ENCODE peak calls at places on chromosomes 1 and 21, in nine cellular contexts. Q is fibroblast of lung, B is Panc1, R is A549, Z is IMR-90, M is ovary, H is left ventricle myocardium inferior, X is right atrium auricular region, N is mammary epithelial cell. F is an unnamed sample.

GRCh38 chr1:216523449-216524190 is 100.4 kb upstream of the USH2A start:
- DNase-seq in Q (peak; percentile 42), B (no peak), R (no peak), Z (peak; percentile 87), M (no peak), H (no peak), X (no peak), N (no peak), F (no peak)

GRCh38 chr1:203791498-203791897 is 3.9 kb upstream of the ZBED6 start:
- DNase-seq in Q (peak; percentile 25), B (no peak), R (no peak), Z (no peak), M (no peak), H (no peak), X (no peak), N (no peak), F (no peak)

GRCh38 chr1:35386954-35387353 is 118.4 kb downstream of the ZMYM4 start:
- DNase-seq in Q (no peak), B (no peak), R (no peak), Z (no peak), M (no peak), H (no peak), X (no peak), N (no peak), F (no peak)

GRCh38 chr1:62052946-62053345 is 141.7 kb upstream of the L1TD1 start:
- DNase-seq in Q (no peak), B (no peak), R (no peak), Z (no peak), M (no peak), H (no peak), X (no peak), N (no peak), F (no peak)

GRCh38 chr1:6348511-6349191 is 44.9 kb downstream of the ACOT7 start:
- DNase-seq in Q (peak; percentile 90), B (no peak), R (no peak), Z (peak; percentile 32), M (no peak), H (peak; percentile 39), X (no peak), N (peak; percentile 61), F (peak; percentile 47)

GRCh38 chr1:51756290-51756689 is 122.2 kb downstream of the NRDC start:
- DNase-seq in Q (no peak), B (no peak), R (no peak), Z (no peak), M (no peak), H (no peak), X (no peak), N (peak; percentile 23), F (no peak)

GRCh38 chr1:156445789-156446263 is 54.7 kb downstream of the MEF2D start:
- DNase-seq in Q (peak; percentile 59), B (peak; percentile 67), R (peak; percentile 87), Z (peak; percentile 69), M (peak; percentile 86), H (peak; percentile 75), X (peak; percentile 84), N (peak; percentile 73), F (no peak)

GRCh38 chr1:21302747-21303715 is 12.8 kb upstream of the ECE1 start:
- DNase-seq in Q (peak; percentile 87), B (no peak), R (no peak), Z (peak; percentile 93), M (no peak), H (no peak), X (no peak), N (peak; percentile 76), F (no peak)

GRCh38 chr1:8465692-8466091 is 147.8 kb downstream of the SLC45A1 start:
- DNase-seq in Q (no peak), B (no peak), R (no peak), Z (no peak), M (no peak), H (no peak), X (no peak), N (no peak), F (no peak)

GRCh38 chr1:200316148-200316803 is 93.6 kb downstream of the ZNF281 start:
- DNase-seq in Q (no peak), B (no peak), R (no peak), Z (no peak), M (no peak), H (no peak), X (no peak), N (no peak), F (no peak)

GRCh38 chr1:19344372-19344810 is 32.3 kb downstream of the SLC66A1 start:
- DNase-seq in Q (peak; percentile 21), B (no peak), R (peak; percentile 31), Z (peak; percentile 28), M (peak; percentile 78), H (peak; percentile 65), X (peak; percentile 66), N (no peak), F (no peak)

GRCh38 chr1:118185083-118185899 is at the start of gene SPAG17:
- DNase-seq in Q (peak; percentile 66), B (no peak), R (peak; percentile 4), Z (peak; percentile 21), M (peak; percentile 52), H (peak; percentile 60), X (peak; percentile 64), N (peak; percentile 5), F (no peak)
- TF ChIP-seq CTCF in Q (peak; percentile 39), B (peak; percentile 39), R (peak; percentile 15), Z (peak; percentile 28), M (no peak), H (peak; percentile 7), X (no peak), N (peak; percentile 22), F (no peak)

GRCh38 chr21:41584603-41585176 is 76.7 kb upstream of the TMPRSS2 start:
- DNase-seq in Q (no peak), B (no peak), R (no peak), Z (no peak), M (no peak), H (no peak), X (no peak), N (no peak), F (no peak)

GRCh38 chr21:41581592-41582228 is 73.8 kb upstream of the TMPRSS2 start:
- DNase-seq in Q (no peak), B (no peak), R (no peak), Z (no peak), M (no peak), H (no peak), X (no peak), N (no peak), F (no peak)

GRCh38 chr21:41582298-41582840 is 74.4 kb upstream of the TMPRSS2 start:
- DNase-seq in Q (no peak), B (no peak), R (no peak), Z (no peak), M (no peak), H (no peak), X (no peak), N (no peak), F (no peak)

GRCh38 chr21:41582866-41583265 is 74.9 kb upstream of the TMPRSS2 start:
- DNase-seq in Q (no peak), B (no peak), R (no peak), Z (no peak), M (no peak), H (no peak), X (no peak), N (no peak), F (no peak)

GRCh38 chr21:41583274-41583790 is 75.4 kb upstream of the TMPRSS2 start:
- DNase-seq in Q (peak; percentile 6), B (peak; percentile 43), R (peak; percentile 10), Z (peak; percentile 8), M (no peak), H (no peak), X (no peak), N (peak; percentile 74), F (no peak)
- H3K4me1 ChIP-seq in Q (no peaks in the 10 kb centered on the region), B (peaks cover 33% of the 10 kb centered on the region), R (peaks cover 6% of the 10 kb centered on the region), Z (no peaks in the 10 kb centered on the region), M (peaks cover 1% of the 10 kb centered on the region), H (no peaks in the 10 kb centered on the region), X (no peaks in the 10 kb centered on the region), N (peaks cover 32% of the 10 kb centered on the region), F (peaks cover 40% of the 10 kb centered on the region)

DNA sequence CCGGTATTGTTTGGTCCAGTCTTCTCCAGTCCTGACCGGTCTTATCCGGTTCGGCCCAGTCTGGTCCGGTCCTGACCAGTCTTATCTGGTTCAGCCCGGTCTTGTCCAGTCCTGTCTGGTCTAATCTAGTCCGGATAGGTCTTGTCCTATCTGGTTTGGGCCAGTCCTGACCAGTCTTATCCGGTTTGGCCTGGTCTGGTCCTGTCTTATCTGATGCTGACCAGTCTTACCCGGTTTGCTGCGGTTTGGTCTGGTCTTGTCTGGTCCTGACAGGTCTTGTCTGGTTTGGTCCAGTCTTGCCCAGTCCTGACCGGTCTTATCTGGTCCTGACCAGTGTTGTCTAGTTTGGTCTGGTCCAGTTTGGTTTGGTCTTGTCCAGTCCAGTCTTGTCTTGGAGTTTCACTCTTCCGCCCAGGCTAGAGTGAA is 30.1 kb downstream of the DHX9 start:
- DNase-seq in Q (no peak), B (no peak), R (no peak), Z (no peak), M (no peak), H (no peak), X (no peak), N (no peak), F (no peak)
- H3K27ac ChIP-seq in Q (peak overlapping the region; percentile 54), B (no peak overlapping the region), R (no peak overlapping the region), Z (peak overlapping the region; percentile 25), M (no peak overlapping the region), H (no peak overlapping the region), X (no peak overlapping the region), N (no peak overlapping the region), F (peak overlapping the region; percentile 35)

GRCh38 chr1:85393490-85393889 is 71.5 kb downstream of the DDAH1 start:
- DNase-seq in Q (no peak), B (no peak), R (no peak), Z (no peak), M (no peak), H (no peak), X (no peak), N (no peak), F (no peak)

GRCh38 chr1:85394130-85394529 is 70.8 kb downstream of the DDAH1 start:
- DNase-seq in Q (no peak), B (no peak), R (no peak), Z (peak; percentile 18), M (no peak), H (no peak), X (no peak), N (no peak), F (no peak)

GRCh38 chr1:85397490-85398044 is 67.4 kb downstream of the DDAH1 start:
- DNase-seq in Q (no peak), B (no peak), R (no peak), Z (peak; percentile 28), M (no peak), H (no peak), X (no peak), N (no peak), F (no peak)

GRCh38 chr1:85396194-85396593 is 68.8 kb downstream of the DDAH1 start:
- DNase-seq in Q (no peak), B (no peak), R (no peak), Z (no peak), M (no peak), H (no peak), X (no peak), N (no peak), F (no peak)

DNA sequence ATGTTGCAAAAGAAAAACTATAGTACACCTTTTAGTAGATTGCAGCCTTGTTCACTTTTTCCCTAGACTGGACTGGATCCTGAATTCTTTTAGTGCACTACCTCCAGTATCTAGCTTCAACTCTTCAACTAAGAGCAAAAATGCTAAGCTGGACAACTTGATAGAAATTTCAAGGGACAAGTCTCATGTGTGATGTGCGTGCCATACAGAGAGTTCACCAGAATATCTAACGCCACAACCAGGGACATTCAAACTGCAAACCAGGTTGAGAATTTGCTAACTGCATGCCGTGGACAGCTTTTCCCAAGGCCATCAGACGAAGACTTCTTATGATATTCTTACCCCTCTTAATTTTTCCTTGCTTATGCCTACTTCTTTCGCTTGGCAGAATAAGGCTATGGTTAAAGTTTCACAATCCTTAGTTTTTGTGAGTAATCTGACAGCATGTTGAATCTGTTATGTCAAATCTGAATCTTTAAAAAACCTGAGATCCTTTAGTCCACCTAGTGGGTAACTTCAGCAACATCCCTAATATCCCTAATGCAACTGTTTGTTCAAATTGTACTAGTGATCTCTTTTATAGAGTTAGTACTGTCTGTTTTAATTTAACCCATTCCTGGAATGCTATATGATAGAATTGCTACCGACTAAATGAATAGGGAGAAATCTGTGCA is 66.4 kb downstream of the DDAH1 start:
- DNase-seq in Q (peak; percentile 53), B (peak; percentile 27), R (no peak), Z (peak; percentile 71), M (no peak), H (no peak), X (no peak), N (peak; percentile 51), F (no peak)
- TF ChIP-seq CTCF in Q (no peak), B (peak; percentile 70), R (peak; percentile 41), Z (peak; percentile 52), M (no peak), H (peak; percentile 59), X (peak; percentile 23), N (peak; percentile 54), F (peak; percentile 68)

F was measured in RWPE2.